ENCODE peak calls at places on chromosomes 12 and 14, in four cellular contexts. X is left ventricle myocardium inferior, B is astrocyte of the spinal cord, D is heart right ventricle. T is an unnamed sample.

GRCh38 chr14:69842671-69843407 is 36.4 kb upstream of the SMOC1 start:
- DNase-seq in X (no peak), D (no peak), B (no peak), T (no peak)

GRCh38 chr12:22100952-22101748 is 55.1 kb downstream of the CMAS start:
- DNase-seq in X (no peak), B (peak), D (no peak), T (peak)

GRCh38 chr12:105855691-105856405 is 282.9 kb downstream of the NUAK1 start:
- DNase-seq in D (peak), X (no peak), B (no peak), T (no peak)

GRCh38 chr12:111437816-111438454 is 32.2 kb downstream of the SH2B3 start:
- DNase-seq in B (peak), X (no peak), D (no peak), T (peak)

GRCh38 chr14:93879362-93879983 is 47.7 kb upstream of the FAM181A start:
- DNase-seq in B (no peak), X (no peak), D (no peak), T (no peak)

GRCh38 chr14:87994974-87995373 is 2.0 kb upstream of the GALC start:
- DNase-seq in B (no peak), X (no peak), D (no peak), T (no peak)

GRCh38 chr12:4115570-4115969 is 158.0 kb upstream of the CCND2 start:
- DNase-seq in D (no peak), B (no peak), X (no peak), T (no peak)

GRCh38 chr14:63896278-63896720 is 43.5 kb downstream of the SYNE2 start:
- DNase-seq in D (peak), X (peak), B (peak), T (peak)

GRCh38 chr14:95536036-95536577 is 1.3 kb downstream of the GLRX5 start:
- DNase-seq in D (no peak), X (no peak), B (no peak), T (no peak)

GRCh38 chr14:101442451-101442850 is 118.8 kb upstream of the DIO3 start:
- DNase-seq in X (no peak), B (no peak), D (no peak), T (peak)

GRCh38 chr14:80996049-80996901 is 40.9 kb downstream of the TSHR start:
- DNase-seq in X (no peak), B (peak), D (no peak), T (peak)

GRCh38 chr12:76407710-76408109 is 59.5 kb upstream of the BBS10 start:
- DNase-seq in D (no peak), B (no peak), X (no peak), T (no peak)

GRCh38 chr14:30751646-30752416 is 122.5 kb upstream of the COCH start:
- DNase-seq in B (no peak), X (no peak), D (no peak), T (no peak)

GRCh38 chr14:29216774-29217232 is 450.2 kb downstream of the FOXG1 start:
- DNase-seq in B (no peak), D (no peak), X (no peak), T (no peak)

GRCh38 chr14:32251530-32251929 is 48.5 kb upstream of the RNU6-8 start:
- DNase-seq in D (no peak), X (no peak), B (no peak), T (no peak)

GRCh38 chr14:43165651-43166050 is 1341.4 kb downstream of the FSCB start:
- DNase-seq in X (no peak), B (no peak), D (no peak), T (no peak)

GRCh38 chr12:69908208-69908607 is 83.2 kb downstream of the MYRFL start:
- DNase-seq in B (no peak), D (no peak), X (no peak), T (no peak)

GRCh38 chr14:61043506-61043905 is 62.5 kb downstream of the SLC38A6 start:
- DNase-seq in B (no peak), D (no peak), X (no peak), T (no peak)

GRCh38 chr12:104930388-104931326 is 27.4 kb downstream of the SLC41A2 start:
- DNase-seq in X (no peak), D (no peak), B (no peak), T (no peak)

GRCh38 chr12:26032290-26032689 is 73.8 kb downstream of the RASSF8 start:
- DNase-seq in X (no peak), D (no peak), B (no peak), T (no peak)

GRCh38 chr12:87274594-87275245 is 754.5 kb downstream of the C12orf50 start:
- DNase-seq in D (no peak), X (no peak), B (peak), T (no peak)

GRCh38 chr12:108597559-108598471 is at the start of gene TMEM119:
- DNase-seq in D (peak), X (peak), B (no peak), T (no peak)

GRCh38 chr14:75070383-75070782 is 942 bp downstream of the ZC2HC1C start:
- DNase-seq in B (no peak), D (no peak), X (no peak), T (no peak)

GRCh38 chr14:97456958-97457357 is 659.8 kb downstream of the VRK1 start:
- DNase-seq in B (no peak), X (no peak), D (no peak), T (no peak)

GRCh38 chr12:69150083-69150795 is 89.1 kb upstream of the CPSF6 start:
- DNase-seq in B (no peak), D (no peak), X (no peak), T (no peak)

GRCh38 chr14:23639891-23640523 is 3.8 kb downstream of the DHRS2 start:
- DNase-seq in B (no peak), X (no peak), D (no peak), T (no peak)

GRCh38 chr14:52010173-52010693 is 20.9 kb downstream of the RTRAF start:
- DNase-seq in B (no peak), X (no peak), D (no peak), T (no peak)

GRCh38 chr14:52006361-52006760 is 17.0 kb downstream of the RTRAF start:
- DNase-seq in D (no peak), X (no peak), B (no peak), T (no peak)

GRCh38 chr14:52007637-52008036 is 18.3 kb downstream of the RTRAF start:
- DNase-seq in X (no peak), B (no peak), D (no peak), T (no peak)

GRCh38 chr14:52007211-52007610 is 17.9 kb downstream of the RTRAF start:
- DNase-seq in B (no peak), D (no peak), X (no peak), T (no peak)

GRCh38 chr14:52008136-52008535 is 18.8 kb downstream of the RTRAF start:
- DNase-seq in X (no peak), D (no peak), B (no peak), T (no peak)
- H3K4me3 ChIP-seq in X (no peak), D (no peak), B (no peak), T (no peak)

GRCh38 chr12:11641522-11641921 is 8.0 kb upstream of the ETV6 start:
- DNase-seq in X (no peak), D (no peak), B (no peak), T (no peak)

GRCh38 chr12:11638271-11638916 is 11.1 kb upstream of the ETV6 start:
- DNase-seq in B (no peak), D (no peak), X (no peak), T (no peak)

GRCh38 chr12:11639463-11639862 is 10.0 kb upstream of the ETV6 start:
- DNase-seq in B (no peak), X (no peak), D (no peak), T (no peak)

GRCh38 chr12:11645391-11645790 is 4.1 kb upstream of the ETV6 start:
- DNase-seq in X (no peak), B (no peak), D (no peak), T (no peak)

GRCh38 chr12:11642785-11643184 is 6.7 kb upstream of the ETV6 start:
- DNase-seq in B (no peak), D (no peak), X (no peak), T (no peak)
- TF ChIP-seq CTCF in B (no peak), D (no peak), X (no peak), T (no peak)

GRCh38 chr12:131862994-131863710 is 31.3 kb upstream of the ULK1 start:
- DNase-seq in D (no peak), X (no peak), B (peak), T (no peak)

GRCh38 chr12:131862600-131862993 is 31.8 kb upstream of the ULK1 start:
- DNase-seq in D (no peak), B (no peak), X (no peak), T (no peak)

GRCh38 chr12:131862084-131862441 is 32.4 kb upstream of the ULK1 start:
- DNase-seq in D (no peak), X (no peak), B (no peak), T (no peak)

GRCh38 chr12:131861261-131862083 is 33.0 kb upstream of the ULK1 start:
- DNase-seq in B (no peak), X (no peak), D (no peak), T (no peak)

DNA sequence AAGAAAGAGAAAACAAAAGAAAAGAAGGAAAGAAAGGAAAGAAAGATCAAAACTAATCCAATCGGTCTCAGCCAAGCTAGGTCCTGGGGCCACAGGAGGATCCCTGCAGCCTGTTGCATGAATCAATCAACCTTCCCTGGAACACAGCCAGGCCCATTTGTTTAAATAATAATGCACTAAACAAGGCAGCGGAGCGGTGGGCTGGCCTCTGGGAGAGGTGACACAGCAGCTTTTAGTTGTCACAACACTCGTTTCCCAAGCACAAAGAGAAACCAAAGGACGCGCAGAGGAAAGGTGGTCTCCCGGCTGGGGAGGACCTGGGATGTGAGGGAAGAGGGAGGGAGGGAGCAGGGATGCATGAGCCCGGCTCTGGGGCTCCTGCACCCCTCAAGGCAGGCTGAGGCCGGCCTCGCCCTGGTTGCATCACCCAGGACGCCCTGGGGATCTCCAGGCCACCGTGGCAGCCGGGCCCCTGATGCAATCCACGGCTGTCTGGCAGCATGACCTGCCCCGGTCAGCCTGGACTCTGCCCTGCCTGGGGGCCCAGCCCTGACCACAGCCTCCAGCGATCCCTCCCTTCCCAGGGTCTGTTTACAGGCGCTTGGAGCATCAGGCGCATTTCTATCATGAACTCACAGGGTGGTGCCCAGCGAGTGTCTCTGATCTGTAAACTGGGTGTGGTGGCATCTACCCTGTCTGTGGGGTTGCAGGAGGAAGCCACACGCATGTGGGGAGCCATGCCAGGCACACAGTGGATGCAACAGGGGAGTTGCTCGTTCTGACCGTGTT is 32.5 kb downstream of the MMP17 start:
- DNase-seq in X (peak), D (peak), B (peak), T (peak)
- H3K4me3 ChIP-seq in X (peak), D (peak), B (no peak), T (no peak)

GRCh38 chr12:81461163-81461562 is 298.0 kb downstream of the PPFIA2 start:
- DNase-seq in D (no peak), B (no peak), X (no peak), T (no peak)
- TF ChIP-seq CTCF in D (no peak), B (peak), X (no peak), T (no peak)

DNA sequence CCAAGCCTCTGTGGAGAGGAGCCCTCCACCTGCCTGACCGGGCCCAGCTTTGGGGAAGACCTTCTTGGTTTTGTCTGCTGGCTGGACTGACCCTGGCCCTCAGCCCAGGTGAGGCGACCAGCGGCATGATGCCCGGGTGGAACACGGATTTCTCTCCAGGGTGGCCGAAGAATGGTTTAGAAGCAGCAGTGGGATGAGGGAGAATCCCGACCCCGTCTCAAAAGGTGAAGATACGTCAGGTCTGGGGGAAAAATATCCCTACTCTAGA is 15.7 kb downstream of the ZBTB42 start:
- DNase-seq in D (no peak), X (no peak), B (no peak), T (no peak)
- H3K4me3 ChIP-seq in D (peak), X (peak), B (peak), T (peak)

DNA sequence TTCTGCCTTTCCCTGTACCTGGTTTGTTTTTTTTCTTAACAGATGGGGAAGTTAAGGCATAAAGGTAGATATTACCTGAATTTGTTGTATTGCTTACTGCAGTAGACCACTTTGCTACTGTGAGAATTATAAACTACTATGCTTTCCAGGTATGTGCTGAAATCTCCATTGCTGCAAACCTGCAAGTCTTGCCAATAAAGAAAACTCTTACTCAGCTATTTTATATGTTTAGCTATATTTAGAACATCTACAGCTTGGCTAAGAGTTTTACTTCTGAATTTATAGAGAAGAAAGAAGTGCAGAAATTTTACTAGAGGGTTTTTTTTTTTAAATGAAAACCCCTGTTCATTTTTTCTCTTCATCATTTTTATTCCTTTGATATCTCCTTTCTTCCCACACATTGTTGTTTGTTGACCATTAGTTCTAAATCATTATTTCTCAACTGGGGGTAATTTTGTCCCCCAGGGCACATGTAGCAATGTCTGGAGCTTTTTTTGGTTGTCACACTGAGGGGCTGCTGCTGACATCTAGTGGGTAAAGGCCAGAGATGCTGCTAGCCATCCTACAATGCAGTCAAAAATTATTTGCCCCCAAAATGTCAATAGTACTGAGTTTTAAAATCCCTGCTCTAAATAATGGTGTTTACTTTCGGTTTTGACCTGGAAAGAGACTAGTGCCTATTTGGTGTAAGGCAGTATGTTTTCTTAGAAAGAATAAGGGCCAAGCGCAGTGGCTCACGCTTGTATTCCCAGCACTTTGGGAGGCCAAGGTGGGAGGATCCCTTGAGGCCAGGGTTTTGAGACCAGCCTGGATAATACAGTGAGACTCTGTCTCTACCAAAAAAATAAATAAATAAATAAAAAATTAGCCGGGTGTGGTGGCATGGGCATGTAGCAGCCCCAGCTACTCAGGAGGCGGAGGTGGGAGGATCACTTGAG is 48.6 kb downstream of the PCNX1 start:
- DNase-seq in B (peak), D (no peak), X (no peak), T (no peak)
- TF ChIP-seq CTCF in B (peak), D (no peak), X (peak), T (peak)

GRCh38 chr12:124774054-124774461 is 89.6 kb downstream of the SCARB1 start:
- DNase-seq in D (no peak), B (no peak), X (no peak), T (no peak)

GRCh38 chr12:124770725-124771124 is 92.9 kb downstream of the SCARB1 start:
- DNase-seq in B (no peak), X (no peak), D (no peak), T (no peak)

GRCh38 chr12:124769881-124770512 is 93.7 kb downstream of the SCARB1 start:
- DNase-seq in B (no peak), X (no peak), D (no peak), T (no peak)

GRCh38 chr12:124772467-124773170 is 91.0 kb downstream of the SCARB1 start:
- DNase-seq in D (no peak), B (no peak), X (no peak), T (no peak)

DNA sequence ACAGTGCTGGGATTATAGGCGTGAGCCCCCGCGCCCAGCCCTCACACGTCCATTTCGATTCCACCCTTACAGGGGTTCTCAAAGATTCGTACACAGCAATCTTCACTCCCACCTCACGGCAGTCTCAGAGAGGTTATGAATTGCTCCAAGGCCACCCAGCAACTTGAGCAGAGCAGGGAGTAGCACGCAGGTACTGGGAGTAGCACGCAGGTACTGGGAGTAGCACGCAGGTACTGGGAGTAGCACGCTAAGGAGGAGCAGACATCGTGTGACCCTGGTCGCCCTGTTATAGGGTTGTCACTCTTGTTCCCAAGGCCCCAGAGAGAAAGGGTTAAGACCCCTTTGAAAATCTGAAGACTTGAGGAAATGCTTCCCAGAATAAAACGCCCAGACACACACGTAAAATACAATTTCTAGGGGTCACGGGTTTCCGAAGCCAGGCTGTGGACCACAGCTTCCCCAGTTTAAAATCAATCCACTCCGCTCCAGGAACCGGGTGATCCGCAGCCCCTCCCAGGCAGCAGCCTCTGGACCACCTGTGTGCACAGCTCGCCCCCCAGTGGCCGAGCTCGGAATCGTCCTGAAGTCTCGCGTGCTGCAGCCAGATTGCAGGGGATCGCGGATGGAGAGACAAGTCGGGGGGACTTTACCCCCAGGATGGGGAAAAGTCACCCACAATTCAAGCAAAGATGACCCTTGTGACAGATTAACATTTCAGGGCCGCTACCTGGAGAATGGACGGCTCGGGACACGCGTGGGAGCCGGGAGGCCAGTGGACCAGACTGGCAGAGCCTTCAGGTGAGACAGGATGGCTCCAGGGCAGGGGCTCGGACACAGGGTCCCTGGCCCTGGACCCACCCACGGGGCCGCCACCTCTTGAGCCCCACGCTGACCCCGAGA is 92.0 kb downstream of the SCARB1 start:
- DNase-seq in B (peak), D (peak), X (peak), T (peak)
- H3K4me3 ChIP-seq in B (no peak), D (no peak), X (no peak), T (no peak)

DNA sequence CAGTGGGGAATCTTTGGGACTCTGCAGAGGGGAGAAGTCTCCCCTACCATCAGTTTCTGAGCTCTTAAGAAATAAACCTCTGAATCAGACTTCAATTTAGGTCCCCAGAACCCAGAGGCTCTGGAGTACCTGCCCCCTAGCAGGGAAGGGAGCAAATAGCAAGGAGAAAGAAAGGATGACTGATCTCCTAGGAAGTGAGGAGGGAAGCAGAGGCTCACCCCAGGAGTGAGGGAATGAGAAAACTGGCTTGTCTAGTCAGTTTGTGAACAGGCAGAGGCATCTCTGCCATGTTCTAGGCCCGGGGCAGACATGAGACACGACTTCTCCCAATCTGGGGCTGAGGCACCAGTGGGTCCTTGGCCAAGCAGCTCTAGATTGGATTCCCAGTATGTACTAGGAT is 24.3 kb upstream of the SMUG1 start:
- DNase-seq in X (no peak), D (no peak), B (no peak), T (no peak)
- TF ChIP-seq CTCF in X (no peak), D (no peak), B (peak), T (no peak)

GRCh38 chr14:21097616-21098133 is 780 bp downstream of the ZNF219 start:
- DNase-seq in D (peak), B (no peak), X (no peak), T (no peak)
- H3K4me3 ChIP-seq in D (peak), B (peak), X (peak), T (peak)